ENCODE peak calls at places on chromosomes 5 and 9, in four cellular contexts. M is H1, C is HepG2, O is K562. A is an unnamed sample.
A peak's percentile ranks its signal among the peaks of the same experiment; 100 is the strongest.

GRCh38 chr5:143673676-143674468 is 138.1 kb upstream of the HMHB1 start:
- DNase-seq in C (peak; percentile 81), O (no peak), M (no peak), A (no peak)

GRCh38 chr9:108163321-108164005 is 673.9 kb upstream of the KLF4 start:
- DNase-seq in O (no peak), M (no peak), C (no peak), A (no peak)

GRCh38 chr9:137234055-137234697 is 3.5 kb downstream of the SLC34A3 start:
- DNase-seq in O (peak; percentile 26), M (no peak), C (no peak), A (no peak)

GRCh38 chr9:97570899-97571298 is 62.3 kb downstream of the TSTD2 start:
- DNase-seq in O (no peak), M (peak; percentile 29), C (no peak), A (no peak)

GRCh38 chr9:5630038-5630507 is 1.2 kb downstream of the RIC1 start:
- DNase-seq in C (peak; percentile 16), M (no peak), O (no peak), A (peak; percentile 69)

GRCh38 chr5:168106008-168106761 is 185.3 kb upstream of the WWC1 start:
- DNase-seq in M (no peak), C (peak; percentile 13), O (no peak), A (no peak)

GRCh38 chr5:88676637-88677481 is 206.1 kb downstream of the MEF2C start:
- DNase-seq in O (no peak), C (no peak), M (no peak), A (no peak)

GRCh38 chr9:96020822-96021615 is 145.5 kb downstream of the ERCC6L2 start:
- DNase-seq in M (peak; percentile 72), O (no peak), C (no peak), A (peak; percentile 36)

GRCh38 chr5:57082441-57083067 is 91.3 kb upstream of the GPBP1 start:
- DNase-seq in O (no peak), C (peak; percentile 51), M (no peak), A (peak; percentile 32)

GRCh38 chr9:86369810-86370209 is 15.6 kb upstream of the TUT7 start:
- DNase-seq in O (no peak), M (no peak), C (no peak), A (no peak)

GRCh38 chr9:83355024-83355444 is 183.2 kb downstream of the FRMD3 start:
- DNase-seq in O (no peak), C (no peak), M (no peak), A (no peak)

GRCh38 chr5:149002761-149003689 is 59.8 kb downstream of the SH3TC2 start:
- DNase-seq in M (no peak), O (no peak), C (no peak), A (peak; percentile 34)

GRCh38 chr5:96807099-96807654 is 568 bp downstream of the ERAP1 start:
- DNase-seq in O (peak; percentile 74), M (peak; percentile 73), C (peak; percentile 61), A (peak; percentile 76)

GRCh38 chr5:65926276-65926761 is at the start of gene ERBIN:
- DNase-seq in M (peak; percentile 77), C (peak; percentile 41), O (peak; percentile 57), A (peak; percentile 90)

GRCh38 chr5:134477462-134478245 is 47.8 kb upstream of the JADE2 start:
- DNase-seq in C (no peak), M (no peak), O (no peak), A (no peak)

GRCh38 chr9:132163876-132164603 is 2.2 kb downstream of the NTNG2 start:
- DNase-seq in C (no peak), O (no peak), M (no peak), A (no peak)

GRCh38 chr5:14872070-14872989 is 752 bp upstream of the ANKH start:
- DNase-seq in M (peak; percentile 68), C (peak; percentile 53), O (peak; percentile 50), A (peak; percentile 46)

GRCh38 chr9:6562194-6562593 is 83.3 kb downstream of the GLDC start:
- DNase-seq in O (no peak), C (no peak), M (no peak), A (no peak)

GRCh38 chr5:100827481-100827889 is 75.6 kb downstream of the ST8SIA4 start:
- DNase-seq in O (no peak), M (no peak), C (no peak), A (peak; percentile 51)

GRCh38 chr5:20286512-20286911 is 298.5 kb upstream of the CDH18 start:
- DNase-seq in C (no peak), O (no peak), M (no peak), A (no peak)

GRCh38 chr9:121178676-121179372 is 22.8 kb downstream of the RAB14 start:
- DNase-seq in M (no peak), O (no peak), C (no peak), A (no peak)
- TF ChIP-seq POLR2AphosphoS5 in M (no peak), O (no peak), C (no peak), A (no peak)

DNA sequence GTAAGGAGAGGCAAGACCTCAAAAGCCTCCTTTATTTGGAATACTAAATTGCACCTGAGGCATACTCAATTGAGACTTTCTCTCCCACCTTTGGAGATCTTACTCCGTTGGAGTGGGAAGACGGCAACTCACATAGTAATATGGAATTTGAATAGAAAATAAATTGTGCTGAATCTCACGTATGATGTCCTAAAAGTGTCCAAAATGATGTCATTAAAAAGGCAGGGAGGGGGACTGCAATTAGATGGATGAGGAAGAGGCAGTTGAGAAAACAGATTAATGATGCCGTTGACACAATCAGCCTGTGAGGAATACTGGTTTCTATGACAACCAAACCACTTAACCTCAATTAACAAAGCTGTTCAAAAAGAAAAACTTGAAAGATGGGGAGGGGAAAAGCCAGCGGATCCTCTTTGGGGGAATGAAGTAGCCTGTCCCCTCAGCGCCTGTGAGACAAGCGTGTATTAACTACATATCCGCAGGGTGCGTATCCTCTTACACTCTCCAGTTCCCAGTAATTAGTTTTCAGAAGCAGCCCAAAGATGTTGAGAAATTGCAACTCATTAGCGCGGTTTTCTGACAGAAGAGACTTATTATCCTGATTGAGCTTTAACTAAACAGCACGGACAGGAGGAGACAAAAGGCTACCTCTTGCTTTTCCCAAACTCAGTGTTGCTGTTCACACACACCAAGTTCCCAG is 160.7 kb downstream of the TTC39B start:
- DNase-seq in O (no peak), C (no peak), M (no peak), A (no peak)
- TF ChIP-seq JUN in O (no peak), C (no peak), M (no peak), A (no peak)

DNA sequence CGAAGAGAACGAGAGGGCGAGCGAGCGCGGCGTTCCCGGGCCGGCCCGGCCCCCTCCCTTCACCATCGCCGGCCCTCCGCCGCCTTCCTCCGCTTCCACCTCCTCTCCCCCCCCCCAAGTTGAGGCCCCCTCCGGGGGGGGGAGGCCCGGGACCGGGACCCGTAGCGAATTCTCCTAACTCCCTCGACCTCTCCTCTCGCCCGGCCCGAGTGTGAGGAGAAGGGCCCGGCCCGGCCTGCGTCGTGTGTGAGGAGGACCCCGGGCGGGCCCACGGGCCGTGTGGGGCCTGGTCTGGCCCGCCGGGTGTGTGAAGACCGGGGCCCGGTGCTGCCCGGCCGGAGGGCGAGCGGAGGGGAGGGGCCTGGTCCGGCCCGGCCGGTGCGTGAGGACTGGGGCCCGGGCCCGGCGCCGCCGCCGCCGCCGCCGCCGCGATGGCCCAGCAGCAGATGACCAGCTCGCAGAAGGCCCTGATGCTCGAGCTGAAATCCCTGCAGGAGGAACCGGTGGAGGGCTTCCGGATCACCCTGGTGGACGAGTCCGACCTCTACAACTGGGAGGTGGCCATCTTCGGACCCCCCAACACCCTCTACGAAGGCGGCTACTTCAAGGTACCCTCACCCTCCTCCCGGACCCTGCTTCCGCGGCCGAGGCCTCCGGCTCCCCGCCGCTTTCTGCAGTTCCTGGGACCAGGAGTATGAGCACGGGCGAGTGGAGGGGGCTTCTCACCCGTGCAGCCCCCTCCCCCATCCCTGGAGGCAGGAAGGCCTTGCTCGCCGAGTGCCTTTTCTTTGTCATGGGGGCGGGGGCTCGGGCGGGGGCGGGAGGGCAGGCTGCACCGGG is 587 bp downstream of the UBE2R2 start:
- DNase-seq in M (peak; percentile 83), O (peak; percentile 76), C (peak; percentile 64), A (peak; percentile 79)
- TF ChIP-seq POLR2AphosphoS5 in M (peak; percentile 59), O (no peak), C (no peak), A (peak; percentile 57)

GRCh38 chr5:142590451-142591240 is 95.2 kb downstream of the FGF1 start:
- DNase-seq in O (no peak), M (no peak), C (no peak), A (no peak)
- TF ChIP-seq JUN in O (no peak), M (no peak), C (no peak), A (no peak)

A was measured in endothelial cell of umbilical vein.